ENCODE peak calls at places on chromosomes 16 and 17, in five cellular contexts. H, X, F, J and E are unnamed samples.

GRCh38 chr16:78524066-78524595 is 424.7 kb downstream of the WWOX start:
- DNase-seq in H (no peak), X (no peak), F (no peak), J (no peak), E (no peak)

GRCh38 chr17:57468932-57469775 is 212.8 kb downstream of the MSI2 start:
- DNase-seq in H (no peak), X (no peak), F (no peak), J (no peak), E (no peak)

GRCh38 chr16:3282103-3282746 is 1.1 kb upstream of the ZNF263 start:
- DNase-seq in H (no peak), X (no peak), F (peak), J (peak), E (peak)

GRCh38 chr16:19555938-19556778 is 655 bp downstream of the VPS35L start:
- DNase-seq in H (peak), X (peak), F (no peak), J (peak), E (no peak)

GRCh38 chr16:68636818-68637217 is 8.3 kb upstream of the CDH3 start:
- DNase-seq in H (no peak), X (no peak), F (no peak), J (no peak), E (no peak)

GRCh38 chr16:86355951-86356350 is 154.4 kb upstream of the FOXF1 start:
- DNase-seq in H (no peak), X (no peak), F (no peak), J (no peak), E (no peak)

GRCh38 chr16:88049020-88049419 is 97.8 kb downstream of the BANP start:
- DNase-seq in H (no peak), X (no peak), F (no peak), J (no peak), E (no peak)

GRCh38 chr16:50368410-50369132 is at the start of gene BRD7:
- DNase-seq in H (peak), X (peak), F (peak), J (peak), E (peak)

GRCh38 chr16:84555418-84556196 is 51.1 kb upstream of the MEAK7 start:
- DNase-seq in H (no peak), X (peak), F (no peak), J (no peak), E (peak)

GRCh38 chr16:85291302-85292148 is 179.3 kb upstream of the CIBAR2 start:
- DNase-seq in H (no peak), X (peak), F (peak), J (no peak), E (peak)